ENCODE peak calls at places on chromosomes 11 and 22, in seven cellular contexts. A is kidney, L is PC-9, K is thoracic aorta, Q is heart right ventricle, Z is GM23338, I is OCI-LY7. X is an unnamed sample. For H3K36me3 and H3K4me1, the result is how much of the 10 kb centered on the place peaks cover.

GRCh38 chr11:129636926-129637325 is 178.7 kb upstream of the TMEM45B start:
- DNase-seq in I (no peak), L (no peak), Q (no peak), K (no peak), A (no peak), Z (no peak), X (no peak)

GRCh38 chr22:48248901-48249455 is 1486.5 kb downstream of the TBC1D22A start:
- DNase-seq in Z (no peak), L (no peak), A (no peak), K (no peak), Q (no peak), I (no peak), X (no peak)

GRCh38 chr11:28384418-28384817 is 276.2 kb downstream of the METTL15 start:
- DNase-seq in L (peak), I (no peak), K (no peak), Q (no peak), Z (no peak), A (no peak), X (no peak)

GRCh38 chr11:68321293-68322030 is 9.1 kb downstream of the LRP5 start:
- DNase-seq in I (no peak), A (no peak), K (no peak), Q (no peak), Z (no peak), L (no peak), X (no peak)

GRCh38 chr11:64546176-64546575 is 44.8 kb upstream of the SLC22A12 start:
- DNase-seq in Z (no peak), I (no peak), Q (no peak), K (no peak), L (no peak), A (peak), X (no peak)

GRCh38 chr22:29310863-29311339 is 4.5 kb downstream of the GAS2L1 start:
- DNase-seq in Q (peak), L (peak), A (peak), K (peak), I (no peak), Z (peak), X (peak)

GRCh38 chr11:69075421-69076128 is 26.8 kb downstream of the TPCN2 start:
- DNase-seq in A (no peak), I (no peak), Q (peak), Z (no peak), L (peak), K (peak), X (peak)

GRCh38 chr11:118947999-118948398 is 8.1 kb upstream of the UPK2 start:
- DNase-seq in K (no peak), Z (no peak), Q (no peak), A (no peak), I (no peak), L (no peak), X (no peak)

GRCh38 chr22:46649176-46650077 is 29.2 kb downstream of the GRAMD4 start:
- DNase-seq in I (no peak), A (no peak), Z (no peak), L (no peak), K (no peak), Q (peak), X (no peak)

GRCh38 chr11:10703544-10703943 is 10.0 kb upstream of the IRAG1 start:
- DNase-seq in Q (no peak), K (no peak), L (no peak), Z (no peak), A (no peak), I (no peak), X (no peak)

GRCh38 chr11:102361100-102362021 is 14.3 kb downstream of the BIRC2 start:
- DNase-seq in L (no peak), Q (no peak), A (peak), Z (no peak), K (no peak), I (peak), X (no peak)

GRCh38 chr22:31844941-31845340 is 91.1 kb downstream of the DEPDC5 start:
- DNase-seq in Z (no peak), K (no peak), A (no peak), L (no peak), Q (no peak), I (no peak), X (no peak)

GRCh38 chr22:31841029-31841827 is 87.4 kb downstream of the DEPDC5 start:
- DNase-seq in A (no peak), Z (no peak), Q (no peak), K (no peak), I (no peak), L (no peak), X (no peak)

GRCh38 chr22:31850135-31850534 is 94.2 kb upstream of the YWHAH start:
- DNase-seq in A (no peak), Z (no peak), K (no peak), L (no peak), Q (no peak), I (no peak), X (no peak)

GRCh38 chr22:31843526-31843925 is 89.7 kb downstream of the DEPDC5 start:
- DNase-seq in A (no peak), Q (no peak), L (no peak), Z (no peak), K (no peak), I (no peak), X (no peak)

DNA sequence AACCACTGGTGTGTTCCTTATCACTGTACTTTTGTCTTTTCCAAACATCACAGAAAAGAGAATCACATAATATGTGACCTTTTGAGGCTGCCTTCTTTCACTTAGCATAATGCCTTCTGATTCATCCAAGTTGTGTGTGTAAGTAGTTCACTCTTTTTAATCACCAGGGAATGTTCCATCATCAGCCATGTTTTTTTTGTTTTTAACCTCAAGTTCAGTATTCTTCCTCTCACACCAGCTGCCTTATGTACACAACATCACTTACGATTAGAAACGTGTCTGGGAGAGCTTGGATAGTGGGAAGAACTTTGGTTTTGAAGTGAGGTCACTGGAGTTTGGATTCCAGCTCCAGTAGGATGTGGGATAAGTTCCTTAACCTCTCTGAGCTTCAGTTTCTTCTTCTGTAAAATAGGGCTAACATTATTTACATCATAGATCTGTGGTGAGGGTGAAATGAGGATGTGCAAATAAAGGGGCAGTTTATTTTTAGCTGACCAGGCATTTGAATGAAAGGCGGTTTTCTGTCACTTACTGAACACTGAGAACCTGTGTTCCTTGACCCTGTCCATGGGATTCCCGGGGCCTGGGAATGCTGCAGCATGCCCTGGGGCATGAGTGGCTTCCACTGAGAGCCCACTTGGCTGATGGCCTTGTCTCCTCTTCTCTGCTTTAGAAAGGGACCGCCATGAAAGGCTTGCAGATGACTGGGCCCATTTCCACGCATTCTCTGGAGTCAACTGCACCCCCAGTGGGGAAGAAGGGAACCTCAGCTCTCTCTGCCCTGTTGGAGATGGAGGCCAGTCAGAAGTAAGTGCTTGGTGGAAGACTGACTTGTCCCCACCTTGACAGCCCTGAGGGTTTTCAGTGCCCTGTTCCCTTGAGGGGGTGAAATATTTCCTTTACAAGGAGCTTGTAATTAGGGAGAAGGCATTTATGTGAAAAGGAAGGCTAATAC is 92.6 kb downstream of the DEPDC5 start:
- DNase-seq in K (no peak), Q (no peak), L (no peak), I (peak), A (no peak), Z (peak), X (no peak)
- H3K36me3 ChIP-seq in K (half or more), Q (half or more), L (under half), I (half or more), A (half or more), Z (under half), X (half or more)

DNA sequence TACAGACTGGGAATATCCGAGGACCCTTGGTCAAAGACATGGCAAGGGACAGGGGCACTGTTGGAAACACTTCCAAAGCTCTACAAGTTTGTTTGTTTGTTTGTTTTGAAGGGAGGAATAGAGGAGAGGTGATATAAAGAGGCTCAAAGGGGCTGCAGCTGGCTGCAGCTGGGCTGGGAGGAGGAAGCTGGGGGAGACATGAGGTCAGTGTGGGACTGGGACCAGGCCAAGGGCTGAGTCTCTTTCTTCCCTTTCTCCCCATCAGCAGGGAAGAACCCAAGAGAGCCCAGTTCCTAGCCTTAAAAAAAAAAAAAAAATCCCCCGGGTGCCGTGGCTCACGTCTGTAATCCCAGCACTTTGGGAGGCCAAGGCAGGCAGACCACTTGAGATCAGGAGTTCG is 5.0 kb downstream of the RHOG start:
- DNase-seq in I (no peak), A (no peak), L (no peak), Q (no peak), Z (no peak), K (no peak), X (no peak)
- H3K4me1 ChIP-seq in I (half or more), A (under half), L (under half), Q (half or more), Z (under half), K (half or more), X (under half)

GRCh38 chr22:18022851-18023250 is 1.5 kb downstream of the MICAL3 start:
- DNase-seq in K (no peak), I (no peak), L (no peak), Z (no peak), Q (no peak), A (no peak), X (no peak)

GRCh38 chr22:18024956-18025720 is 777 bp upstream of the MICAL3 start:
- DNase-seq in A (no peak), L (no peak), Q (no peak), Z (no peak), K (no peak), I (peak), X (no peak)

GRCh38 chr22:18021431-18021830 is 2.9 kb downstream of the MICAL3 start:
- DNase-seq in A (no peak), K (no peak), I (no peak), Z (no peak), Q (no peak), L (no peak), X (no peak)

GRCh38 chr22:18023509-18024275 is 669 bp downstream of the MICAL3 start:
- DNase-seq in I (peak), Z (peak), A (peak), K (peak), Q (peak), L (peak), X (no peak)

GRCh38 chr22:18024276-18024939 is at the start of gene MICAL3:
- DNase-seq in L (peak), A (peak), Z (peak), K (no peak), Q (peak), I (peak), X (no peak)
- TF ChIP-seq CTCF in L (peak), A (peak), Z (peak), K (peak), Q (peak), I (peak), X (peak)

DNA sequence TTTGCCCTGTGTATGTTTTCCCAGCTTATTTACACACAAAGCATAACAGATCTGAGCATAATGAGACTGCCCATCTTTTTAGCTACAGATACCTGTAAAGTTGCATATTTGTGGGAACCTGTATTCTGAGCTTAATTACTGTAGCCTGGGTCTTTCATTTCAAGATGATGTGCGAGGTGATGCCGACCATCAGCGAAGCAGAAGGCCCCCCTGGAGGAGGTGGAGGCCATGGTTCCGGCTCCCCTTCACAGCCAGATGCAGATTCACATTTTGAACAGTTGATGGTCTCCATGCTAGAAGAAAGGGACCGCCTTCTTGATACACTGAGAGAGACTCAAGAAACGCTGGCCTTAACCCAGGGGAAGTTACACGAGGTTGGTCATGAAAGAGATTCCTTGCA is 1.5 kb downstream of the PPFIA1 start:
- DNase-seq in Z (no peak), A (peak), Q (no peak), K (no peak), L (no peak), I (no peak), X (no peak)
- H3K36me3 ChIP-seq in Z (under half), A (under half), Q (under half), K (under half), L (under half), I (under half), X (under half)

DNA sequence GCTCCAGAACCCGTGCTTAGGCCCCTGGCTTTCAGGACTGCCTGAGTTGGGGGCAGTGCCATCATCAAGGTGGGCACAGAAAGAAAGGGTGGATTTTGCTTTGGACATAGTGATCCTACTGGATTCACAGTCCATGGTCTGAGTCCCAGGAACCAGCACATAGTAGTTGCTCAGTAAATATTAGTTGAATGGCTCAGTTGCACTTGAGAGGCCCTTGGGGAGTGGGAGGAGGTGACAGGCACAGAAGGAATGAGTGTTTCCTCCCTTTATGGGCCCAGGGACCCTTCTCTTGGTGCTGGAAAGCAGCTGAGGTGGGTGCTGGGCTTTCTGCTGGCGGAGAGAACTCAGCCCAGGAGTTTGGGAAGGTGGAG is 16.6 kb downstream of the ARHGEF17 start:
- DNase-seq in A (no peak), Q (no peak), Z (no peak), L (no peak), I (no peak), K (no peak), X (no peak)
- H3K4me1 ChIP-seq in A (under half), Q (half or more), Z (under half), L (under half), I (under half), K (half or more), X (half or more)

DNA sequence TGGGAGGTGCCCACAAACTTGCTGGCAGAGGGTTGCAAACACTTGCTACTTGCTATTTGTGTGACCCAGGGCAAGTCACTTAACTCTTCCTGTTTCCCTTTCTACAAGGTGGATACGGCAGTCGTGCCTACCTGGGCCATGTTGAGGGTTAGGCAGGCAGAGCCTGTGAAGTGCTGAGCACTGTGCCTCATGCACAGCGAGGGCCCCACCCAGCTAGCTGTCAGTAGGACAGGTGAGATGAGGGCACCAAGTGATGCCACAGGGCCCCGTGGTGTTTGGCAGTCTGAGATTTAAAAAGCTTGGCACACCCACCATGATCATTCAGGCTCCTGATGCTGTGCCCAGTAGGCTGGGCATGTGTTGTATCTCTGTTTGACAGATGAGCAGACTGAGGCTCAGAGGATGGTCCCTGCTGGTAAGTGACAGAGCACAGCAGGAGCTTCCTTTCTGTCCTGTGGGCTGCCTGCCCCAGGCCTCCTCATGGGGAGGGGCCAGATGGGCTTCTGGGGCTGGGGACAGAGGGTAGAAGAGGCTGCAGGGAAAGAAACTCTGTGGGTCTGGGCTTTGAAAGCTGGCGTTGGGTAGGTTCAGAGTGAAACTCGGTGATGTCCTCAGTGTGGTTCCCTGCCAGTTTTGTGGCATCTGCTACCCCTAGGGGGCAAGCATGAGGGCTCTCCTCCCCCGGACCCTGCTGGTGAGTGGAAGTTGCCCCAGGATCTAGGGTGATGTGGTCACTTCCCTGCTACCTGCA is 59.3 kb downstream of the TSPAN18 start:
- DNase-seq in A (no peak), L (no peak), Z (peak), Q (no peak), K (no peak), I (peak), X (no peak)
- TF ChIP-seq CTCF in A (peak), L (peak), Z (peak), Q (no peak), K (no peak), I (peak), X (no peak)